ENCODE peak calls at places on chromosomes 4 and X, in ten cellular contexts. H, Y, Q, I, G, K, A, F, S and V are unnamed samples.

GRCh38 chr4:89724716-89725115 is 112.2 kb downstream of the SNCA start:
- DNase-seq in Y (no peak), Q (no peak), K (no peak), I (no peak), G (no peak), S (no peak), F (no peak), H (no peak), A (no peak), V (no peak)

GRCh38 chrX:16743604-16744325 is 24.4 kb downstream of the SYAP1 start:
- DNase-seq in K (no peak), F (no peak), H (no peak), Q (no peak), I (no peak), Y (no peak), G (no peak), S (no peak), A (no peak), V (no peak)

GRCh38 chr4:54837576-54838140 is 179.9 kb downstream of the KIT start:
- DNase-seq in A (no peak), H (no peak), I (no peak), S (no peak), F (no peak), Y (no peak), Q (no peak), G (no peak), K (no peak), V (no peak)

GRCh38 chr4:150722908-150723362 is 141.0 kb downstream of the MAB21L2 start:
- DNase-seq in S (no peak), G (peak), Q (peak), K (no peak), A (no peak), F (no peak), I (no peak), Y (no peak), H (no peak), V (no peak)

GRCh38 chr4:154626793-154627484 is 14.5 kb upstream of the FGG start:
- DNase-seq in H (peak), G (no peak), Q (no peak), I (peak), A (peak), Y (peak), F (no peak), S (no peak), K (peak), V (no peak)

GRCh38 chrX:98203800-98204199 is 1320.1 kb downstream of the RPA4 start:
- DNase-seq in H (no peak), Q (no peak), G (no peak), S (no peak), A (no peak), I (no peak), K (no peak), F (no peak), Y (no peak), V (no peak)

GRCh38 chr4:27714073-27714472 is 853.4 kb downstream of the STIM2 start:
- DNase-seq in F (peak), A (no peak), H (no peak), S (no peak), G (no peak), I (no peak), Q (no peak), K (peak), Y (no peak), V (no peak)

GRCh38 chrX:44400588-44400987 is 57.1 kb upstream of the EFHC2 start:
- DNase-seq in A (no peak), Q (no peak), K (no peak), G (no peak), Y (no peak), S (no peak), H (no peak), I (peak), F (no peak), V (no peak)

GRCh38 chr4:84965558-84966381 is 720 bp downstream of the WDFY3 start:
- DNase-seq in G (peak), F (peak), Y (peak), H (peak), S (no peak), I (no peak), Q (no peak), K (peak), A (no peak), V (no peak)

GRCh38 chr4:8607603-8608481 is 15.3 kb downstream of the CPZ start:
- DNase-seq in A (peak), F (no peak), Q (no peak), S (no peak), Y (peak), I (no peak), K (peak), H (peak), G (no peak), V (no peak)

GRCh38 chr4:177596035-177596434 is 153.8 kb upstream of the AGA start:
- DNase-seq in Y (peak), H (peak), K (no peak), F (no peak), A (no peak), G (peak), S (no peak), I (peak), Q (no peak), V (no peak)

GRCh38 chrX:110665636-110666035 is 130.0 kb downstream of the CHRDL1 start:
- DNase-seq in Q (no peak), K (no peak), Y (peak), H (peak), S (no peak), A (no peak), F (peak), G (no peak), I (no peak), V (no peak)

GRCh38 chr4:39706334-39706733 is 8.4 kb downstream of the UBE2K start:
- DNase-seq in G (peak), S (no peak), Y (no peak), F (no peak), K (no peak), A (no peak), Q (no peak), I (peak), H (no peak), V (no peak)

GRCh38 chrX:80216086-80216485 is 201.5 kb downstream of the TBX22 start:
- DNase-seq in H (peak), S (no peak), Y (no peak), A (no peak), Q (no peak), K (no peak), G (no peak), I (no peak), F (no peak), V (no peak)

GRCh38 chr4:152106113-152106763 is 345.4 kb upstream of the GATB start:
- DNase-seq in F (no peak), G (peak), K (no peak), H (peak), Q (peak), Y (no peak), I (peak), A (no peak), S (no peak), V (peak)

GRCh38 chr4:48173055-48173991 is 39.3 kb upstream of the TXK start:
- DNase-seq in Y (no peak), I (peak), K (no peak), Q (no peak), H (peak), S (no peak), A (no peak), F (no peak), G (no peak), V (no peak)

GRCh38 chrX:87571965-87572364 is 54.4 kb downstream of the KLHL4 start:
- DNase-seq in Y (no peak), A (no peak), G (no peak), F (no peak), I (no peak), S (no peak), K (no peak), Q (no peak), H (no peak), V (no peak)

GRCh38 chrX:74465424-74465823 is 44.1 kb downstream of the SLC16A2 start:
- DNase-seq in Y (no peak), F (no peak), S (no peak), Q (no peak), H (no peak), A (no peak), K (no peak), G (no peak), I (no peak), V (no peak)

GRCh38 chr4:94452476-94453300 is 946 bp downstream of the PDLIM5 start:
- DNase-seq in H (peak), G (peak), S (no peak), I (peak), Q (peak), A (no peak), Y (peak), K (peak), F (no peak), V (no peak)

GRCh38 chr4:24560770-24561415 is 23.5 kb downstream of the DHX15 start:
- DNase-seq in I (no peak), A (no peak), F (no peak), G (no peak), Q (no peak), H (no peak), Y (no peak), S (no peak), K (no peak), V (no peak)

GRCh38 chr4:101528526-101528925 is 181.2 kb upstream of the PPP3CA start:
- DNase-seq in S (no peak), F (no peak), I (no peak), Q (no peak), Y (no peak), H (no peak), K (no peak), G (no peak), A (no peak), V (no peak)

GRCh38 chr4:112817933-112818921 is 181.3 kb downstream of the LARP7 start:
- DNase-seq in S (no peak), Y (peak), Q (peak), I (peak), H (peak), K (peak), G (peak), A (no peak), F (peak), V (no peak)

GRCh38 chr4:144754562-144755410 is 108.8 kb downstream of the HHIP start:
- DNase-seq in A (no peak), K (no peak), S (no peak), Y (no peak), F (peak), H (no peak), G (no peak), Q (no peak), I (peak), V (peak)

GRCh38 chr4:15848191-15848842 is 70.2 kb downstream of the CD38 start:
- DNase-seq in I (peak), Y (no peak), K (no peak), G (no peak), H (no peak), F (no peak), S (no peak), A (no peak), Q (no peak), V (no peak)